ENCODE peak calls at places on chromosome 21, in six cellular contexts. S is psoas muscle, L is mesendoderm, G is colonic mucosa, N is IMR-90, B is PC-9. I is an unnamed sample.

GRCh38 chr21:17295997-17296396 is 216.8 kb upstream of the CXADR start:
- DNase-seq in S (peak; percentile 26), L (no peak), G (no peak), N (no peak), B (no peak), I (no peak)

GRCh38 chr21:32143222-32143939 is 135.5 kb downstream of the MIS18A start:
- DNase-seq in S (peak; percentile 61), L (no peak), G (no peak), N (peak; percentile 3), B (no peak), I (no peak)

GRCh38 chr21:31161157-31161556 is 122.9 kb upstream of the KRTAP19-8 start:
- DNase-seq in S (no peak), L (peak; percentile 97), G (no peak), N (peak; percentile 15), B (no peak), I (no peak)

GRCh38 chr21:24045775-24046215 is 1561.5 kb downstream of the MRPL39 start:
- DNase-seq in S (peak; percentile 72), L (peak; percentile 42), G (peak; percentile 27), N (peak; percentile 99), B (no peak), I (peak; percentile 10)

GRCh38 chr21:41845310-41846032 is 33.7 kb downstream of the PRDM15 start:
- DNase-seq in S (no peak), L (no peak), G (no peak), N (peak; percentile 16), B (no peak), I (no peak)

GRCh38 chr21:19433623-19434022 is 1030.0 kb upstream of the TMPRSS15 start:
- DNase-seq in S (no peak), L (no peak), G (no peak), N (no peak), B (no peak), I (no peak)

GRCh38 chr21:31580866-31581276 is 78.6 kb upstream of the SOD1 start:
- DNase-seq in S (peak; percentile 64), L (peak; percentile 81), G (peak; percentile 79), N (peak; percentile 61), B (peak; percentile 44), I (peak; percentile 70)

GRCh38 chr21:41848971-41849580 is 30.1 kb downstream of the PRDM15 start:
- DNase-seq in S (no peak), L (no peak), G (no peak), N (no peak), B (no peak), I (no peak)

GRCh38 chr21:42120056-42120903 is 49.2 kb downstream of the UMODL1 start:
- DNase-seq in S (no peak), L (peak; percentile 63), G (no peak), N (no peak), B (peak; percentile 95), I (peak; percentile 47)

GRCh38 chr21:17903029-17903806 is 84.1 kb upstream of the C21orf91 start:
- DNase-seq in S (no peak), L (peak; percentile 46), G (no peak), N (peak; percentile 49), B (peak; percentile 49), I (no peak)

GRCh38 chr21:32319012-32319411 is 20.4 kb downstream of the MRAP start:
- DNase-seq in S (no peak), L (no peak), G (no peak), N (no peak), B (no peak), I (no peak)

GRCh38 chr21:41315726-41316125 is 875 bp upstream of the FAM3B start:
- DNase-seq in S (no peak), L (no peak), G (no peak), N (no peak), B (no peak), I (no peak)

GRCh38 chr21:42554251-42554937 is 40.7 kb downstream of the SLC37A1 start:
- DNase-seq in S (peak; percentile 66), L (no peak), G (no peak), N (no peak), B (no peak), I (peak; percentile 4)

DNA sequence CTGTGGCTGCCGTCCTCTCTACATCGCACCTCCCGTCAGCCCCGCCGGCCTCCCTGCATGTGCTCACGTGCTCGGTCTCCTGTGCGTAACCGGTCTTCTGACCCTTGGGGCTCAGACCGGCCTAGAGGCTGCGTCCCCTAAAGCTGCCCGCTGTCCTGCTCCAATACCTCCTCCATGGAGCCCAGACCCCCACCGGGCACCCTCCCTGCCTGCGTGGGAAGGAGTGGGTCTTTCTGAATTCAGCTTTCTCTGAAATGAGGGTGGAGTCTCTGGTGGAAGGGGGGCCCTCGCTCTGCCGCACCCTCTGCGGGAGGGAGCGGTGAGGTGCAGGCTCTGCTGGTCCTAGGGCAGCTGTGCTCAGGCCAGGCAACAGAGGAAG is 18.7 kb upstream of the POFUT2 start:
- DNase-seq in S (no peak), L (no peak), G (no peak), N (no peak), B (no peak), I (no peak)
- H3K4me1 ChIP-seq in S (peaks cover 27% of the 10 kb centered on the region), L (no peaks in the 10 kb centered on the region), G (no peaks in the 10 kb centered on the region), N (peaks cover 31% of the 10 kb centered on the region), B (no peaks in the 10 kb centered on the region), I (peaks cover 35% of the 10 kb centered on the region)

GRCh38 chr21:16071761-16072160 is 342.0 kb downstream of the USP25 start:
- DNase-seq in S (no peak), L (no peak), G (no peak), N (no peak), B (no peak), I (no peak)

GRCh38 chr21:16073571-16073970 is 343.8 kb downstream of the USP25 start:
- DNase-seq in S (no peak), L (no peak), G (no peak), N (no peak), B (no peak), I (no peak)

GRCh38 chr21:16071082-16071481 is 341.3 kb downstream of the USP25 start:
- DNase-seq in S (no peak), L (peak; percentile 16), G (no peak), N (no peak), B (no peak), I (no peak)

GRCh38 chr21:16072176-16072575 is 342.4 kb downstream of the USP25 start:
- DNase-seq in S (no peak), L (no peak), G (no peak), N (no peak), B (no peak), I (no peak)

GRCh38 chr21:16072692-16073091 is 342.9 kb downstream of the USP25 start:
- DNase-seq in S (no peak), L (no peak), G (no peak), N (peak; percentile 93), B (no peak), I (no peak)
- H3K27ac ChIP-seq in S (no peak overlapping the region), L (no peak overlapping the region), G (no peak overlapping the region), N (no peak overlapping the region), B (no peak overlapping the region), I (no peak overlapping the region)

DNA sequence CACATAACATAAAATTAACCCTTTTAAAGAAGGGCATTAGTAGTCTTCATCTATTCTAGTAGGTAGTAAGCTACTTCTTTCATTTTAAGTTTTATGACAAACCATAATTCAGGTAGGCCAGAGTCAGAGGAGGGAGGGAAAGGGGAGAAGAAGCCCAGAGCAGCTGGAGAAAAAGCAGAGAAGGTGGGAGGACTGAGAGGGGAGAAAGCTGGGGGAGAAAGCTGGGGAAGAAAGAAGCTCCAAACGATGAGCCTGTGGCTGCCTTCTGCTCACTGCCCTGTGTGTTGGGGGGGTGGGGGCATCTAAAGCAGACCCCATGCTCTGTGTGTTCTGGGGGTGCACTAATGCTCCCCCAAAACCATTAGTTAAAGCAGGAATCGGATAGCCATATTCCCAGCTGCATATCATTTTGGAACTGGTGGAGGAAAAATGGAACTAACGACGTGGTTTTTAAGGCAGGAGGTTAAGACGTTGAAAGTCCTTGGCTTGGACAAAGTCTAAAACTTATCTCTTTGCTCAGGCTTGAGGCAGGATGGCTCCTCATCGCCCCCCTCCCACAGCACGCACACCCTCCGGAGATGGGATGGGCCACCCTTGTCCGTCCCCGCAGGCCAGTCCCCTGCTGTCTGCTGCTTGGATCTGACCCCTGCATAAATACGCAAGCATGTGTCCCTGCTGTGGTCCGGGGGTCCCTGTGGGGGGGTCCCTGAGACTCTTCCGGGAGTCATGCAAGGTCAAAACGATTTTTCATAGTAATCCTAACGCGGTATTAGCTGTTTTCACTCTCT is 184.2 kb downstream of the DYRK1A start:
- DNase-seq in S (no peak), L (no peak), G (no peak), N (no peak), B (no peak), I (no peak)
- H3K4me1 ChIP-seq in S (peaks cover 53% of the 10 kb centered on the region), L (peaks cover 2% of the 10 kb centered on the region), G (no peaks in the 10 kb centered on the region), N (peaks cover 5% of the 10 kb centered on the region), B (no peaks in the 10 kb centered on the region), I (no peaks in the 10 kb centered on the region)

GRCh38 chr21:38402795-38403194 is 95.5 kb downstream of the ERG start:
- DNase-seq in S (no peak), L (no peak), G (no peak), N (no peak), B (no peak), I (no peak)

GRCh38 chr21:38400195-38400695 is 98.0 kb downstream of the ERG start:
- DNase-seq in S (no peak), L (no peak), G (no peak), N (no peak), B (no peak), I (no peak)

GRCh38 chr21:38402291-38402690 is 96.0 kb downstream of the ERG start:
- DNase-seq in S (no peak), L (no peak), G (no peak), N (no peak), B (no peak), I (no peak)

GRCh38 chr21:38404134-38404533 is 94.1 kb downstream of the ERG start:
- DNase-seq in S (no peak), L (no peak), G (no peak), N (no peak), B (no peak), I (no peak)

GRCh38 chr21:38401527-38401926 is 96.8 kb downstream of the ERG start:
- DNase-seq in S (no peak), L (no peak), G (no peak), N (no peak), B (no peak), I (no peak)
- H3K27ac ChIP-seq in S (no peak overlapping the region), L (no peak overlapping the region), G (no peak overlapping the region), N (no peak overlapping the region), B (no peak overlapping the region), I (no peak overlapping the region)

I was measured in transverse colon.